ENCODE peak calls at places on chromosomes 1 and 21, in seven cellular contexts. Z is transverse colon, W is HCT116, V is upper lobe of left lung, K is suprapubic skin, E is sigmoid colon, I is prostate gland. O is an unnamed sample.

GRCh38 chr1:36109041-36109679 is 15.9 kb downstream of the COL8A2 start:
- DNase-seq in Z (no peak), W (no peak), V (no peak), K (no peak), E (no peak), I (peak), O (no peak)

GRCh38 chr1:240092301-240093119 is 827 bp downstream of the FMN2 start:
- DNase-seq in Z (peak), W (no peak), V (peak), K (no peak), E (peak), I (no peak), O (peak)

GRCh38 chr1:6802454-6802853 is 17.2 kb downstream of the CAMTA1 start:
- DNase-seq in Z (no peak), W (no peak), V (no peak), K (no peak), E (no peak), I (no peak), O (no peak)

GRCh38 chr1:8540266-8540926 is 222.5 kb downstream of the SLC45A1 start:
- DNase-seq in Z (no peak), W (no peak), V (no peak), K (no peak), E (no peak), I (peak), O (no peak)

GRCh38 chr1:8509579-8509978 is 191.7 kb downstream of the SLC45A1 start:
- DNase-seq in Z (no peak), W (no peak), V (no peak), K (no peak), E (no peak), I (no peak), O (no peak)

GRCh38 chr1:214233856-214234634 is 46.9 kb upstream of the SMYD2 start:
- DNase-seq in Z (no peak), W (no peak), V (no peak), K (no peak), E (no peak), I (no peak), O (no peak)

GRCh38 chr21:39373634-39374033 is 24.7 kb upstream of the HMGN1 start:
- DNase-seq in Z (no peak), W (no peak), V (no peak), K (no peak), E (no peak), I (no peak), O (no peak)

GRCh38 chr1:237124856-237125462 is 83.0 kb downstream of the RYR2 start:
- DNase-seq in Z (no peak), W (peak), V (no peak), K (no peak), E (no peak), I (no peak), O (no peak)

GRCh38 chr1:54887665-54888071 is 673 bp upstream of the DHCR24 start:
- DNase-seq in Z (no peak), W (no peak), V (no peak), K (peak), E (no peak), I (peak), O (no peak)

GRCh38 chr1:109786531-109787021 is 22.9 kb upstream of the EPS8L3 start:
- DNase-seq in Z (peak), W (no peak), V (no peak), K (peak), E (peak), I (no peak), O (no peak)

GRCh38 chr1:55057956-55058298 is 18.6 kb downstream of the PCSK9 start:
- DNase-seq in Z (no peak), W (no peak), V (no peak), K (peak), E (no peak), I (no peak), O (no peak)

GRCh38 chr1:152516082-152516481 is 1.8 kb downstream of the CRCT1 start:
- DNase-seq in Z (no peak), W (no peak), V (no peak), K (no peak), E (no peak), I (no peak), O (no peak)

GRCh38 chr1:235588916-235589515 is 60.6 kb downstream of the GNG4 start:
- DNase-seq in Z (no peak), W (no peak), V (no peak), K (no peak), E (no peak), I (no peak), O (no peak)

GRCh38 chr1:25675729-25676476 is 59.3 kb downstream of the MAN1C1 start:
- DNase-seq in Z (peak), W (no peak), V (no peak), K (no peak), E (no peak), I (no peak), O (peak)

GRCh38 chr1:44655609-44656008 is 18.7 kb downstream of the TMEM53 start:
- DNase-seq in Z (no peak), W (no peak), V (peak), K (no peak), E (no peak), I (no peak), O (no peak)

GRCh38 chr1:202036595-202037387 is 26.4 kb downstream of the ELF3 start:
- DNase-seq in Z (no peak), W (no peak), V (no peak), K (no peak), E (no peak), I (no peak), O (no peak)

GRCh38 chr1:202037706-202038296 is 27.4 kb downstream of the ELF3 start:
- DNase-seq in Z (no peak), W (no peak), V (no peak), K (no peak), E (no peak), I (no peak), O (no peak)

GRCh38 chr1:202034149-202034682 is 23.8 kb downstream of the ELF3 start:
- DNase-seq in Z (no peak), W (no peak), V (no peak), K (no peak), E (no peak), I (no peak), O (no peak)

GRCh38 chr1:202031796-202032195 is 21.4 kb downstream of the ELF3 start:
- DNase-seq in Z (no peak), W (no peak), V (no peak), K (no peak), E (no peak), I (no peak), O (no peak)

DNA sequence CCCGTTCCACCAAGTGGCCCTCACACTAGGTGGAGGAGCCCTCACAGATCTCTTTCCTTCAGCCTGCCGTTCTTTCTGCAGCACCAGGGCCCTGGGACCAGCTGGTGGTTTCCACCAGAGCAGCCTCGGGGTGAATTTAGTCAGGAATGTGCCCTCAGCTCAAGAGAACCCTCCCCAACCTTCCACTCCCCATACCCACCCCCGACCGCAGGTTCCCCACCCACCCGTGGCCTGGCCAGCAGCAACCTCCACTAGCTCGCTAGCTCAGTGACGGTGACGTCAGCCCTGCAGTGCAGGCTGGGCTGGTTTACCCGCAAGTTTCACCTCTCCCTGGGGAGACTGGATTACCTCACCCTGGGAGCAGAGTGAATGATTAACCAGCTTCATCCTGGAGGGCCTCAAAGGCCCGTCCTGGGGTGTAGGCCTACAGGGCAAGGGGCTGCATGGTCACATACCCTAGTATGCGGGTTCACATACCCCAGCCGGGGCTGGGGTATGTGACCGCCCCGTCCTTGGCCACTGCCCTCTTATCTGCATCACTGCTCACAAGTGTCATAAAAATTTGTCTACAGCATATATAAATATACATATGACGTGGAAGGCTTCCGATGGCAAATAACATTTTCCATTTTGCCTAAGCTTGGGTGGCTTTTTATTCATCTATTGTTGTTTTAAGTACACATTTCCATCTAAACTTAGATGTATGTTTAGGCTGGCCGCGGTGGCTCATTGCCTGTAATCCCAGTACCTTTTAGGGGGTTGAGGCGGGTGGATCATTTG is 24.5 kb downstream of the ELF3 start:
- DNase-seq in Z (peak), W (peak), V (peak), K (no peak), E (peak), I (peak), O (no peak)
- TF ChIP-seq POLR2AphosphoS5 in Z (peak), W (peak), V (peak), K (no peak), E (peak), I (peak), O (no peak)

GRCh38 chr1:173920868-173921267 is 3.7 kb upstream of the SERPINC1 start:
- DNase-seq in Z (no peak), W (no peak), V (no peak), K (no peak), E (no peak), I (no peak), O (no peak)
- TF ChIP-seq POLR2A in Z (no peak), W (no peak), V (no peak), K (no peak), E (no peak), I (no peak), O (no peak)

GRCh38 chr1:234488954-234489691 is 10.1 kb upstream of the TARBP1 start:
- DNase-seq in Z (no peak), W (no peak), V (no peak), K (no peak), E (no peak), I (no peak), O (no peak)

GRCh38 chr1:234484991-234485739 is 6.2 kb upstream of the TARBP1 start:
- DNase-seq in Z (no peak), W (no peak), V (no peak), K (no peak), E (no peak), I (no peak), O (no peak)

GRCh38 chr1:234488054-234488953 is 9.3 kb upstream of the TARBP1 start:
- DNase-seq in Z (no peak), W (no peak), V (no peak), K (no peak), E (no peak), I (no peak), O (no peak)

GRCh38 chr1:234489692-234490065 is 10.7 kb upstream of the TARBP1 start:
- DNase-seq in Z (no peak), W (no peak), V (no peak), K (no peak), E (no peak), I (no peak), O (no peak)

GRCh38 chr1:234486858-234487830 is 8.2 kb upstream of the TARBP1 start:
- DNase-seq in Z (peak), W (no peak), V (no peak), K (no peak), E (no peak), I (peak), O (no peak)
- TF ChIP-seq POLR2AphosphoS5 in Z (no peak), W (no peak), V (no peak), K (no peak), E (peak), I (peak), O (no peak)

GRCh38 chr1:26826261-26827201 is at the start of gene ZDHHC18:
- DNase-seq in Z (peak), W (no peak), V (peak), K (no peak), E (peak), I (peak), O (peak)
- TF ChIP-seq POLR2A in Z (peak), W (peak), V (no peak), K (peak), E (no peak), I (no peak), O (peak)

GRCh38 chr1:47791879-47792608 is 205.1 kb downstream of the TRABD2B start:
- DNase-seq in Z (no peak), W (no peak), V (no peak), K (no peak), E (no peak), I (no peak), O (no peak)
- TF ChIP-seq POLR2AphosphoS5 in Z (no peak), W (no peak), V (no peak), K (no peak), E (no peak), I (no peak), O (no peak)

GRCh38 chr1:156644146-156644545 is 2.2 kb downstream of the BCAN start:
- DNase-seq in Z (no peak), W (no peak), V (no peak), K (no peak), E (no peak), I (no peak), O (no peak)
- TF ChIP-seq POLR2A in Z (no peak), W (no peak), V (no peak), K (no peak), E (no peak), I (no peak), O (no peak)

DNA sequence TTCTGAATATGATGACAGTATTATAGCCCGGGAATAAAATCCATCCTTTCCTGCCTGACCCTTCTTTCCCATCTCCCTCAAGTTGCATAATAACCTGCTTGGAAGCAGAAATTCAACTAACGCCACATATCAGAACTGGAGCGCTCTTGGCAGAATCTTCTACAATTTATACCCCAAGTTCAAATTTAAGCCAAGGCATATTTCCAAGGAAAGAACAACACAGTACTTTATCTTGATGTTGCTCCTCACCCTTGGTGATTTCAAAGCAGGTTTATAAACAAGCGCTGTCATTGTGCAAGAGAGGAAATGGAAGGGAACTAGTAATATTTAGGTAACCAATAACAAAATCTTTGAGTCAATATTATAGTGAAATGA is 38.0 kb upstream of the PTGFRN start:
- DNase-seq in Z (no peak), W (no peak), V (no peak), K (no peak), E (no peak), I (no peak), O (no peak)
- TF ChIP-seq POLR2AphosphoS5 in Z (peak), W (no peak), V (no peak), K (no peak), E (no peak), I (peak), O (no peak)

GRCh38 chr1:225847610-225848009 is 34.6 kb downstream of the TMEM63A start:
- DNase-seq in Z (peak), W (no peak), V (no peak), K (no peak), E (no peak), I (no peak), O (no peak)

GRCh38 chr1:225849905-225850304 is 32.3 kb downstream of the TMEM63A start:
- DNase-seq in Z (peak), W (no peak), V (no peak), K (no peak), E (no peak), I (no peak), O (no peak)

GRCh38 chr1:225850370-225850769 is 31.8 kb downstream of the TMEM63A start:
- DNase-seq in Z (no peak), W (no peak), V (no peak), K (no peak), E (no peak), I (no peak), O (no peak)

GRCh38 chr1:225846331-225847310 is 35.6 kb downstream of the TMEM63A start:
- DNase-seq in Z (no peak), W (no peak), V (no peak), K (no peak), E (no peak), I (no peak), O (no peak)

GRCh38 chr1:225848044-225848955 is 33.9 kb downstream of the TMEM63A start:
- DNase-seq in Z (no peak), W (no peak), V (no peak), K (no peak), E (no peak), I (no peak), O (peak)
- TF ChIP-seq POLR2A in Z (no peak), W (no peak), V (no peak), K (no peak), E (no peak), I (no peak), O (no peak)